ENCODE peak calls at places on chromosomes 6 and 20, in seven cellular contexts. A, T, N, E, G, W and P are unnamed samples.

GRCh38 chr6:154917941-154918340 is 77.2 kb upstream of the TIAM2 start:
- DNase-seq in T (no peak), W (no peak), E (no peak), G (no peak), A (no peak), N (no peak), P (no peak)

GRCh38 chr20:973785-974194 is 28.3 kb downstream of the RSPO4 start:
- DNase-seq in N (peak), A (no peak), W (no peak), E (no peak), G (peak), T (peak), P (peak)

GRCh38 chr6:68572525-68572924 is 62.6 kb upstream of the ADGRB3 start:
- DNase-seq in N (peak), T (no peak), A (no peak), W (no peak), E (no peak), G (no peak), P (peak)

GRCh38 chr6:22147983-22148797 is 148.6 kb downstream of the PRL start:
- DNase-seq in E (no peak), W (peak), G (no peak), N (peak), A (no peak), T (no peak), P (peak)

GRCh38 chr20:50491926-50492634 is 18.1 kb upstream of the PTPN1 start:
- DNase-seq in T (no peak), E (no peak), A (no peak), N (peak), G (no peak), W (no peak), P (no peak)

GRCh38 chr6:5752282-5752681 is 254.4 kb downstream of the NRN1 start:
- DNase-seq in T (no peak), N (peak), W (peak), E (no peak), A (no peak), G (no peak), P (peak)

GRCh38 chr6:140071115-140071514 is 696.7 kb upstream of the CITED2 start:
- DNase-seq in T (no peak), W (no peak), A (no peak), N (peak), E (no peak), G (no peak), P (no peak)

GRCh38 chr6:217048-217659 is 75.1 kb upstream of the DUSP22 start:
- DNase-seq in E (no peak), N (no peak), T (no peak), A (peak), G (no peak), W (no peak), P (no peak)

GRCh38 chr6:30884521-30885480 is 482 bp downstream of the DDR1 start:
- DNase-seq in W (peak), A (peak), T (peak), G (no peak), E (no peak), N (peak), P (no peak)

GRCh38 chr6:32111424-32112066 is 2.4 kb upstream of the TNXB start:
- DNase-seq in T (no peak), W (no peak), N (no peak), G (no peak), E (no peak), A (no peak), P (no peak)

GRCh38 chr20:57180385-57180784 is 86.1 kb downstream of the BMP7 start:
- DNase-seq in E (no peak), A (no peak), T (no peak), N (no peak), G (no peak), W (no peak), P (no peak)

GRCh38 chr6:125745281-125746018 is 4.0 kb upstream of the HEY2 start:
- DNase-seq in E (no peak), N (no peak), A (no peak), T (no peak), G (no peak), W (peak), P (no peak)

GRCh38 chr6:156816505-156816904 is 39.3 kb downstream of the ARID1B start:
- DNase-seq in N (no peak), W (no peak), A (no peak), G (no peak), T (no peak), E (no peak), P (no peak)

GRCh38 chr6:80477591-80478370 is 371.3 kb downstream of the BCKDHB start:
- DNase-seq in T (no peak), G (no peak), N (peak), W (no peak), E (no peak), A (no peak), P (no peak)

GRCh38 chr6:34513628-34514027 is 42.5 kb downstream of the SPDEF start:
- DNase-seq in G (no peak), T (no peak), N (no peak), W (peak), A (no peak), E (no peak), P (peak)

GRCh38 chr6:36752187-36752885 is 54.7 kb downstream of the RAB44 start:
- DNase-seq in T (no peak), G (no peak), A (peak), W (no peak), N (no peak), E (no peak), P (no peak)